ENCODE peak calls at places on chromosomes 1 and 21, in eight cellular contexts. H is LNCaP clone FGC, B is choroid plexus epithelial cell, U is nephron progenitor cell, Y is tibial artery, Z is glutamatergic neuron, V is neural crest cell, P is GM13977. F is an unnamed sample.
A peak's percentile ranks its signal among the peaks of the same experiment; 100 is the strongest.

GRCh38 chr1:19786988-19787423 is 12.7 kb downstream of the TMCO4 start:
- DNase-seq in H (peak; percentile 50), B (no peak), U (no peak), Y (no peak), Z (no peak), V (no peak), P (no peak), F (no peak)

GRCh38 chr1:237539055-237539454 is 351.7 kb downstream of the ZP4 start:
- DNase-seq in H (no peak), B (no peak), U (no peak), Y (no peak), Z (no peak), V (no peak), P (no peak), F (no peak)

GRCh38 chr1:237042467-237042891 is 495 bp downstream of the RYR2 start:
- DNase-seq in H (no peak), B (no peak), U (no peak), Y (no peak), Z (peak; percentile 57), V (peak; percentile 3), P (no peak), F (no peak)

GRCh38 chr21:31992391-31992790 is 119.6 kb downstream of the HUNK start:
- DNase-seq in H (no peak), B (no peak), U (no peak), Y (no peak), Z (no peak), V (no peak), P (no peak), F (no peak)

GRCh38 chr1:201740086-201740541 is 88.8 kb upstream of the IPO9 start:
- DNase-seq in H (no peak), B (peak; percentile 56), U (peak; percentile 54), Y (no peak), Z (peak; percentile 43), V (no peak), P (no peak), F (no peak)

GRCh38 chr1:53074313-53075154 is 12.5 kb downstream of the PODN start:
- DNase-seq in H (no peak), B (no peak), U (no peak), Y (no peak), Z (no peak), V (no peak), P (no peak), F (peak; percentile 19)

GRCh38 chr1:201026746-201027145 is 3.2 kb upstream of the KIF21B start:
- DNase-seq in H (no peak), B (no peak), U (no peak), Y (no peak), Z (no peak), V (no peak), P (no peak), F (no peak)

GRCh38 chr21:19245188-19245580 is 841.6 kb upstream of the TMPRSS15 start:
- DNase-seq in H (no peak), B (no peak), U (no peak), Y (no peak), Z (no peak), V (no peak), P (no peak), F (no peak)

GRCh38 chr21:42833859-42834729 is 45.2 kb downstream of the WDR4 start:
- DNase-seq in H (no peak), B (no peak), U (no peak), Y (no peak), Z (no peak), V (no peak), P (no peak), F (no peak)

GRCh38 chr1:39139723-39140360 is 64.7 kb upstream of the MACF1 start:
- DNase-seq in H (no peak), B (no peak), U (no peak), Y (no peak), Z (no peak), V (no peak), P (no peak), F (no peak)

GRCh38 chr1:226051356-226051755 is 11.2 kb upstream of the H3-3A start:
- DNase-seq in H (no peak), B (no peak), U (no peak), Y (no peak), Z (no peak), V (no peak), P (no peak), F (no peak)

GRCh38 chr21:41680444-41681335 is 86.2 kb downstream of the RIPK4 start:
- DNase-seq in H (peak; percentile 58), B (no peak), U (no peak), Y (no peak), Z (no peak), V (no peak), P (no peak), F (no peak)

GRCh38 chr1:85584923-85585322 is 4.4 kb downstream of the CCN1 start:
- DNase-seq in H (no peak), B (peak; percentile 80), U (no peak), Y (no peak), Z (no peak), V (no peak), P (no peak), F (no peak)

GRCh38 chr1:111448482-111448917 is 556 bp downstream of the WDR77 start:
- DNase-seq in H (no peak), B (peak; percentile 20), U (no peak), Y (no peak), Z (no peak), V (no peak), P (peak; percentile 20), F (no peak)

GRCh38 chr1:86067626-86068025 is 88.9 kb downstream of the COL24A1 start:
- DNase-seq in H (no peak), B (peak; percentile 25), U (no peak), Y (no peak), Z (no peak), V (no peak), P (no peak), F (no peak)

GRCh38 chr1:118151312-118151937 is 33.6 kb downstream of the SPAG17 start:
- DNase-seq in H (peak; percentile 27), B (peak; percentile 86), U (peak; percentile 72), Y (peak; percentile 64), Z (peak; percentile 58), V (peak; percentile 73), P (peak; percentile 14), F (peak; percentile 51)

GRCh38 chr1:178028973-178029481 is 59.2 kb upstream of the SEC16B start:
- DNase-seq in H (no peak), B (no peak), U (no peak), Y (no peak), Z (no peak), V (no peak), P (no peak), F (no peak)

GRCh38 chr1:4119516-4120220 is 219.6 kb upstream of the C1orf174 start:
- DNase-seq in H (no peak), B (no peak), U (no peak), Y (no peak), Z (no peak), V (no peak), P (no peak), F (no peak)

GRCh38 chr1:202860744-202861419 is 28.1 kb downstream of the RABIF start:
- DNase-seq in H (peak; percentile 91), B (peak; percentile 28), U (peak; percentile 73), Y (peak; percentile 29), Z (peak; percentile 72), V (peak; percentile 52), P (peak; percentile 57), F (peak; percentile 83)

GRCh38 chr1:233668725-233669294 is 54.9 kb downstream of the KCNK1 start:
- DNase-seq in H (no peak), B (peak; percentile 5), U (no peak), Y (no peak), Z (no peak), V (no peak), P (peak; percentile 61), F (no peak)

GRCh38 chr1:233665575-233666270 is 51.8 kb downstream of the KCNK1 start:
- DNase-seq in H (no peak), B (no peak), U (no peak), Y (no peak), Z (no peak), V (no peak), P (no peak), F (no peak)

GRCh38 chr1:233671286-233671685 is 57.4 kb downstream of the KCNK1 start:
- DNase-seq in H (no peak), B (no peak), U (no peak), Y (no peak), Z (no peak), V (no peak), P (no peak), F (no peak)

GRCh38 chr1:233664804-233665574 is 51.1 kb downstream of the KCNK1 start:
- DNase-seq in H (no peak), B (no peak), U (no peak), Y (no peak), Z (no peak), V (no peak), P (no peak), F (no peak)

GRCh38 chr1:233668146-233668724 is 54.3 kb downstream of the KCNK1 start:
- DNase-seq in H (no peak), B (no peak), U (no peak), Y (no peak), Z (no peak), V (no peak), P (no peak), F (no peak)
- TF ChIP-seq CTCF in H (no peak), B (no peak), U (no peak), Y (no peak), Z (no peak), V (no peak), P (no peak), F (no peak)

DNA sequence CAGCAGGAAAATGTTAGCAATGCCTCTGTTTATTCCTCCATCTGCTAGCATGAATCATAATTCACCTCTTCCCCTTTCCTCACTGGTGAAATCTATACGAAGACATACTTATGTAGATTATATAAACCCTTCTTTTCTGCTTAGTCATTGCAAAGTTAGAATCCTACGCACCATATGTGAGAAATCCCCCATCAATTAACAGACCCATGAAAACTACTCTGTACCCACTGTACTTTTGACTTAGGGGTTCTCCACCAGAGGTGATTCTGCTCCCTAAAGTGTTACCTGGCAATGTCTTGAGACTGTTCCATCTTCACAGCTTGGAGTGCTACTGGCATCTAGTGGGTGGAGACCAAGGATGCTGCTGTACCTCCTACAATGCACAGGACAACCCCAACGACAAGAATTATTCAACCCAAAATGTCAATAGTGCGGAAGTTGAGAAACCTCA is 49.6 kb upstream of the KCTD3 start:
- DNase-seq in H (no peak), B (peak; percentile 74), U (no peak), Y (no peak), Z (no peak), V (no peak), P (no peak), F (no peak)
- TF ChIP-seq CTCF in H (peak; percentile 27), B (peak; percentile 52), U (peak; percentile 15), Y (no peak), Z (no peak), V (peak; percentile 44), P (no peak), F (no peak)

DNA sequence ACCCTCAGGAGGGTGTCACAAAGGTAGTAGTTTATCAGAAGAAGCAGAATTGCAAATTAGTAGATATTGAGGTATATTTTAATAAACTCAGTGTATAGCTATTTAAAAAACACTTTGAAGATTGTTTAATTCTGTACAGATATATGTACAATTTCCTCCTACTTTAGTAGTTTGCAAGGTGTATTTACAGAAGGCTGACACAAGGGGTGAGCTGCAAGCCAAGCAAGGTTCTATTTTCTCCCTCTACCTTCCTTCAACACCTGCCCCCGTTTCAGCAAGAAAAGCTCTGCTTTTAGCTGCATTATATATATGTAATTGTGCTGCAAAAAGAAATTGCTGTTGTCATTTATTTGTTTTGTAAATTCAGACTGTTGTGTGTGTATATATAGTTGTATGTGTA is 674.2 kb upstream of the PKN2 start:
- DNase-seq in H (no peak), B (no peak), U (no peak), Y (no peak), Z (no peak), V (no peak), P (no peak), F (no peak)
- TF ChIP-seq CTCF in H (no peak), B (no peak), U (no peak), Y (no peak), Z (no peak), V (peak; percentile 39), P (no peak), F (no peak)

GRCh38 chr1:193338194-193338593 is 151.8 kb upstream of the B3GALT2 start:
- DNase-seq in H (no peak), B (peak; percentile 45), U (no peak), Y (no peak), Z (no peak), V (no peak), P (peak; percentile 66), F (no peak)
- TF ChIP-seq CTCF in H (peak; percentile 37), B (peak; percentile 43), U (no peak), Y (no peak), Z (no peak), V (no peak), P (peak; percentile 20), F (no peak)